ENCODE peak calls at places on chromosomes 1 and 21, in seven cellular contexts. K, J, Q, U, O, B and E are unnamed samples.

GRCh38 chr1:115073298-115074087 is 15.8 kb downstream of the TSPAN2 start:
- DNase-seq in B (no peak), Q (no peak), J (no peak), K (no peak), U (no peak), O (no peak), E (no peak)

GRCh38 chr1:151134396-151134795 is 12.0 kb downstream of the SEMA6C start:
- DNase-seq in B (no peak), O (no peak), K (no peak), J (no peak), Q (no peak), U (no peak), E (no peak)

GRCh38 chr1:14997646-14998276 is 155.8 kb upstream of the TMEM51 start:
- DNase-seq in K (no peak), O (no peak), Q (no peak), B (no peak), U (no peak), J (no peak), E (no peak)

GRCh38 chr1:113388621-113389355 is 1.5 kb upstream of the MAGI3 start:
- DNase-seq in U (peak), Q (peak), K (peak), J (no peak), O (no peak), B (no peak), E (peak)

GRCh38 chr21:28294046-28294445 is 698.6 kb downstream of the LTN1 start:
- DNase-seq in O (no peak), K (no peak), U (no peak), Q (peak), J (peak), B (peak), E (no peak)

GRCh38 chr1:8875216-8875861 is 3.1 kb downstream of the ENO1 start:
- DNase-seq in Q (no peak), B (no peak), O (no peak), U (no peak), K (no peak), J (peak), E (no peak)

GRCh38 chr1:114153621-114154145 is at the start of gene SYT6:
- DNase-seq in O (peak), J (no peak), U (no peak), K (no peak), Q (no peak), B (no peak), E (no peak)

GRCh38 chr1:95953005-95953404 is 719.0 kb downstream of the RWDD3 start:
- DNase-seq in K (no peak), O (peak), Q (no peak), U (no peak), J (peak), B (peak), E (peak)

GRCh38 chr1:175013445-175013844 is 9.8 kb downstream of the MRPS14 start:
- DNase-seq in B (no peak), U (no peak), J (no peak), O (no peak), K (no peak), Q (no peak), E (no peak)

GRCh38 chr1:66383168-66383567 is 150.8 kb upstream of the SGIP1 start:
- DNase-seq in B (no peak), J (peak), U (no peak), K (no peak), O (no peak), Q (no peak), E (no peak)

GRCh38 chr1:220733090-220733569 is 15.0 kb upstream of the MTARC2 start:
- DNase-seq in B (peak), K (peak), U (peak), O (peak), J (peak), Q (peak), E (peak)

GRCh38 chr1:12640237-12640957 is 3.5 kb upstream of the AADACL4 start:
- DNase-seq in B (peak), K (no peak), U (no peak), O (no peak), Q (peak), J (no peak), E (no peak)

GRCh38 chr1:41440321-41441090 is 44.0 kb downstream of the EDN2 start:
- DNase-seq in K (no peak), Q (no peak), U (no peak), B (no peak), O (no peak), J (no peak), E (no peak)

GRCh38 chr1:110915804-110916203 is 42.9 kb downstream of the CD53 start:
- DNase-seq in Q (no peak), O (no peak), K (no peak), J (no peak), B (no peak), U (no peak), E (no peak)

GRCh38 chr21:35020446-35020845 is 28.7 kb downstream of the RUNX1 start:
- DNase-seq in O (no peak), K (no peak), U (no peak), J (no peak), Q (no peak), B (no peak), E (no peak)

GRCh38 chr1:232509570-232509969 is 120.4 kb downstream of the SIPA1L2 start:
- DNase-seq in B (peak), O (peak), U (no peak), K (no peak), J (peak), Q (no peak), E (no peak)

DNA sequence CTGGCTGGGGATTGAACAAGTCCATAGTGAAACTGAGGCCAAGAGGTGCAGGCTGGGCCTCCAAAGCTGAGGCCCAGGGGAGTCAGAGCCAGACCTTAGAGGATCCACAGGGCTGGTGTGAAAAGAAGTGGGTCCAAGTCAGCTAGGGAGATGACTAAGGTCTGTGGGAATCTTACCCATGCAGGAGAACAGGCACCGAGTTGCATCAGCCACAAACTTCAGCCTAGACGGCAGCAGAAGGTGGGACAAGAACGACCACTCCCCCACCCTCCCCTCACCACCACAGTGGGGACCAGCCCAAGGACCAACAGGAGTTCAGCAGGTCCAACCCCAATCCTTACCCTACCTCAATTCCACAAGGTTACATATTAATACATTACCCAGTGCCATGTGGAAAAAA is 282.3 kb downstream of the TTLL7 start:
- DNase-seq in J (no peak), K (no peak), O (no peak), U (no peak), Q (no peak), B (no peak), E (no peak)
- TF ChIP-seq CTCF in J (no peak), K (no peak), O (no peak), U (no peak), Q (no peak), B (no peak), E (no peak)

GRCh38 chr1:27127419-27127818 is 27.5 kb downstream of the SLC9A1 start:
- DNase-seq in O (peak), U (no peak), J (no peak), Q (no peak), K (no peak), B (no peak), E (no peak)
- TF ChIP-seq CTCF in O (peak), U (no peak), J (peak), Q (no peak), K (peak), B (peak), E (no peak)

GRCh38 chr1:222042120-222042519 is 300.2 kb upstream of the DUSP10 start:
- DNase-seq in U (no peak), O (no peak), K (no peak), B (peak), Q (no peak), J (no peak), E (no peak)
- TF ChIP-seq CTCF in U (no peak), O (no peak), K (no peak), B (no peak), Q (no peak), J (no peak), E (no peak)

GRCh38 chr1:165408518-165408917 is 36.4 kb downstream of the RXRG start:
- DNase-seq in Q (peak), B (no peak), O (peak), K (no peak), J (peak), U (peak), E (peak)
- TF ChIP-seq CTCF in Q (peak), B (peak), O (peak), K (peak), J (no peak), U (peak), E (peak)

DNA sequence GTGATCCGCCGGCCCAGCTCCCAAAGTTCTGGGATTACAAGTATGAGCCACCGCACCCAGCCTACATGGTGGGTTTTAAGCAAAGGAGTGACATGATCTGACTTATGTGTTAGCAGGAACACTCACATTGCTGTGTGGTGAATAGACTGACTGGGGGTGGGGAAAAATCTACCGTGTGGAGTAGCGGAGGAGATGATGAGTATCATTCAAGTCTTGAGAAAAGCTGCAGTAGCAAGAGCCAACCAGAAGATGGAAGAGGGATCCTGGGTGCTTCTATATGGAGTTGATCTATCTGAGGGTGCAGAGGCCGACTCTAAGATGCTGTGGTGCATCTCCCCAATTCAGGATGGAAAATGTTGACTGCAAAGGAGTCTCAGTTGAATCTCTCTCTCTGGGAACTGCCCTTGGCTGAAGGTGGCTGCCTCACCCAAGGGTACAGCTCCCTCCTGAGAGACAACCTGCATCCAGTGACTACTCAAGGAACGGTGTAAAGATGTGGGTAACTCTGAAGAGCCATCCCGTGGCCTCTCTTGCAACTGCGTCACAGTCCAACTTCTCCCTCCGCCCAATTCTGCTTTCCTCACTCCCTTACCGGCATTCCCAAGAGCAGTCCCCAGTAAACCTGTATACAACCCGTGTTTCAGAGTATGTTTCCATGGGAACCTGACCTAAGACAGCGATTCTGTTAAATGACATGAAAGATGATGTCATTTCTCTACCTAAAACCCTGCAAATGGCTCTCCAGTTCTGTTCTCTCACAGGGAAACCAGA is 7.4 kb upstream of the B3GALNT2 start:
- DNase-seq in J (peak), O (peak), U (no peak), B (no peak), Q (peak), K (no peak), E (no peak)
- TF ChIP-seq CTCF in J (no peak), O (no peak), U (no peak), B (peak), Q (no peak), K (no peak), E (peak)